ENCODE peak calls at places on chromosome 1, in six cellular contexts. One of them, this sample, is unnamed.

GRCh38 chr1:50271968-50272578 is 151.2 kb downstream of the DMRTA2 start:
- DNase-seq in brain microvascular endothelial cell: peak
- DNase-seq in HFF-Myc: no peak
- DNase-seq in transverse colon: peak
- DNase-seq in IMR-90: no peak
- DNase-seq in kidney epithelial cell: no peak
- DNase-seq in this sample: no peak

GRCh38 chr1:183764981-183765380 is 39.9 kb upstream of the RGL1 start:
- DNase-seq in transverse colon: no peak
- DNase-seq in brain microvascular endothelial cell: no peak
- DNase-seq in kidney epithelial cell: no peak
- DNase-seq in HFF-Myc: no peak
- DNase-seq in IMR-90: peak
- DNase-seq in this sample: no peak

GRCh38 chr1:78080767-78081166 is 35.0 kb downstream of the GIPC2 start:
- DNase-seq in brain microvascular endothelial cell: no peak
- DNase-seq in kidney epithelial cell: no peak
- DNase-seq in transverse colon: no peak
- DNase-seq in IMR-90: no peak
- DNase-seq in HFF-Myc: no peak
- DNase-seq in this sample: no peak

GRCh38 chr1:160284220-160284781 is 632 bp downstream of the PEX19 start:
- DNase-seq in brain microvascular endothelial cell: peak
- DNase-seq in IMR-90: peak
- DNase-seq in HFF-Myc: no peak
- DNase-seq in transverse colon: peak
- DNase-seq in kidney epithelial cell: no peak
- DNase-seq in this sample: peak

GRCh38 chr1:188670837-188671236 is 1806.8 kb downstream of the BRINP3 start:
- DNase-seq in HFF-Myc: no peak
- DNase-seq in kidney epithelial cell: peak
- DNase-seq in brain microvascular endothelial cell: no peak
- DNase-seq in IMR-90: peak
- DNase-seq in transverse colon: no peak
- DNase-seq in this sample: peak

GRCh38 chr1:77039739-77040138 is 172.5 kb downstream of the ST6GALNAC5 start:
- DNase-seq in IMR-90: peak
- DNase-seq in HFF-Myc: peak
- DNase-seq in brain microvascular endothelial cell: peak
- DNase-seq in kidney epithelial cell: peak
- DNase-seq in transverse colon: no peak
- DNase-seq in this sample: peak

GRCh38 chr1:150981805-150982712 is at the start of gene ANXA9:
- DNase-seq in IMR-90: no peak
- DNase-seq in brain microvascular endothelial cell: no peak
- DNase-seq in kidney epithelial cell: no peak
- DNase-seq in HFF-Myc: no peak
- DNase-seq in transverse colon: peak
- DNase-seq in this sample: no peak

GRCh38 chr1:201149400-201149799 is 4.9 kb downstream of the TMEM9 start:
- DNase-seq in transverse colon: no peak
- DNase-seq in kidney epithelial cell: no peak
- DNase-seq in HFF-Myc: no peak
- DNase-seq in brain microvascular endothelial cell: peak
- DNase-seq in IMR-90: peak
- DNase-seq in this sample: no peak

GRCh38 chr1:193569696-193570269 is 383.4 kb upstream of the B3GALT2 start:
- DNase-seq in kidney epithelial cell: peak
- DNase-seq in transverse colon: no peak
- DNase-seq in brain microvascular endothelial cell: peak
- DNase-seq in IMR-90: peak
- DNase-seq in HFF-Myc: peak
- DNase-seq in this sample: peak

GRCh38 chr1:1554926-1555915 is 14.8 kb upstream of the TMEM240 start:
- DNase-seq in transverse colon: no peak
- DNase-seq in kidney epithelial cell: peak
- DNase-seq in brain microvascular endothelial cell: peak
- DNase-seq in HFF-Myc: peak
- DNase-seq in IMR-90: peak
- DNase-seq in this sample: peak

GRCh38 chr1:202807926-202808757 is at the start of gene KDM5B:
- DNase-seq in IMR-90: peak
- DNase-seq in HFF-Myc: peak
- DNase-seq in transverse colon: peak
- DNase-seq in brain microvascular endothelial cell: peak
- DNase-seq in kidney epithelial cell: no peak
- DNase-seq in this sample: peak

GRCh38 chr1:43509007-43509739 is 21.5 kb upstream of the PTPRF start:
- DNase-seq in HFF-Myc: no peak
- DNase-seq in kidney epithelial cell: no peak
- DNase-seq in transverse colon: no peak
- DNase-seq in IMR-90: no peak
- DNase-seq in brain microvascular endothelial cell: no peak
- DNase-seq in this sample: no peak
- H3K4me3 ChIP-seq in HFF-Myc: no peak
- H3K4me3 ChIP-seq in kidney epithelial cell: no peak
- H3K4me3 ChIP-seq in transverse colon: no peak
- H3K4me3 ChIP-seq in IMR-90: no peak
- H3K4me3 ChIP-seq in brain microvascular endothelial cell: no peak
- H3K4me3 ChIP-seq in this sample: no peak

GRCh38 chr1:117371436-117372151 is 4.3 kb downstream of the MAN1A2 start:
- DNase-seq in transverse colon: no peak
- DNase-seq in HFF-Myc: no peak
- DNase-seq in IMR-90: peak
- DNase-seq in brain microvascular endothelial cell: peak
- DNase-seq in kidney epithelial cell: no peak
- DNase-seq in this sample: peak

GRCh38 chr1:117370071-117370470 is 2.8 kb downstream of the MAN1A2 start:
- DNase-seq in brain microvascular endothelial cell: no peak
- DNase-seq in transverse colon: no peak
- DNase-seq in kidney epithelial cell: no peak
- DNase-seq in IMR-90: peak
- DNase-seq in HFF-Myc: no peak
- DNase-seq in this sample: no peak

GRCh38 chr1:117372863-117373412 is 5.7 kb downstream of the MAN1A2 start:
- DNase-seq in kidney epithelial cell: no peak
- DNase-seq in HFF-Myc: no peak
- DNase-seq in brain microvascular endothelial cell: no peak
- DNase-seq in transverse colon: no peak
- DNase-seq in IMR-90: peak
- DNase-seq in this sample: no peak

GRCh38 chr1:117368116-117369108 is 1.2 kb downstream of the MAN1A2 start:
- DNase-seq in kidney epithelial cell: no peak
- DNase-seq in brain microvascular endothelial cell: no peak
- DNase-seq in transverse colon: no peak
- DNase-seq in IMR-90: peak
- DNase-seq in HFF-Myc: no peak
- DNase-seq in this sample: no peak

DNA sequence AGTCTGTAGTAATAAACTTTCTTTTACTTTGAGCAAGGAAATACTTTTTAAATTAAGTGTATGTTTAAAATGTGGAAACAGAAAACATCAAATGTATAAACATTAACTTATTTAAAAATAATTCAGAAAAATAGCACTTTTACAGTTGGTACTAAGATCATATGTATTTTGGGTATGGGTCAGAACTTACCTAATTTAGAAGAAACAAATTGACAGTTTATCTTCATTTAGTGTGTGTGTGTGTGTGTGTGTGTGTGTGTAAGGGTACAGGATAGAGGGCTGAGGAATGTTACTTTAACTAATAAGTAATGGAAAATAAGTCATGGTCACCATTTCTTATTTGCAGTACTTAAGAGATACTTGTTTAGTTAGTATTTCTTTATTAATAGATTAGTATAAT is 3.3 kb downstream of the MAN1A2 start:
- DNase-seq in IMR-90: no peak
- DNase-seq in kidney epithelial cell: no peak
- DNase-seq in transverse colon: no peak
- DNase-seq in HFF-Myc: no peak
- DNase-seq in brain microvascular endothelial cell: no peak
- DNase-seq in this sample: no peak
- H3K4me3 ChIP-seq in IMR-90: peak
- H3K4me3 ChIP-seq in kidney epithelial cell: peak
- H3K4me3 ChIP-seq in transverse colon: no peak
- H3K4me3 ChIP-seq in HFF-Myc: peak
- H3K4me3 ChIP-seq in brain microvascular endothelial cell: peak
- H3K4me3 ChIP-seq in this sample: peak

DNA sequence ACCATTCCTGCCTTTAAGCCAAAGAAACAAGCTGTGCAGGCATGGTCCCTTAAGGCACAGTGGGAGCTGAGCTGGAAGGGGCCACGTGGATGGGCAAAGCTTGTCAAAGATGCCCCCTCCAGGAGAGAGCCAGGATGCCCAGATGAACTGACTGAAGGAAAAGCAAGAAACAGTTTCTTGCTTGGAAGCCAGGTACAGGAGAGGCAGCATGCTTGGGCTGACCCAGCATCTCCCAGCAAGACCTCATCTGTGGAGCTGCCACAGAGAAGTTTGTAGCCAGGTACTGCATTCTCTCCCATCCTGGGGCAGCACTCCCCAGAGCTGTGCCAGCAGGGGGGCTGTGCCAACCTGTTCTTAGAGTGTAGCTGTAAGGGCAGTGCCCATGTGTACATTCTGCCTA is 1.3 kb upstream of the SLC50A1 start:
- DNase-seq in transverse colon: no peak
- DNase-seq in IMR-90: no peak
- DNase-seq in kidney epithelial cell: no peak
- DNase-seq in brain microvascular endothelial cell: no peak
- DNase-seq in HFF-Myc: no peak
- DNase-seq in this sample: no peak
- H3K4me3 ChIP-seq in transverse colon: no peak
- H3K4me3 ChIP-seq in IMR-90: no peak
- H3K4me3 ChIP-seq in kidney epithelial cell: no peak
- H3K4me3 ChIP-seq in brain microvascular endothelial cell: peak
- H3K4me3 ChIP-seq in HFF-Myc: peak
- H3K4me3 ChIP-seq in this sample: no peak

GRCh38 chr1:174884001-174884400 is 115.7 kb upstream of the CACYBP start:
- DNase-seq in brain microvascular endothelial cell: no peak
- DNase-seq in kidney epithelial cell: no peak
- DNase-seq in HFF-Myc: no peak
- DNase-seq in IMR-90: no peak
- DNase-seq in transverse colon: no peak
- DNase-seq in this sample: no peak

GRCh38 chr1:174880171-174880570 is 119.6 kb upstream of the CACYBP start:
- DNase-seq in brain microvascular endothelial cell: peak
- DNase-seq in HFF-Myc: no peak
- DNase-seq in kidney epithelial cell: no peak
- DNase-seq in transverse colon: no peak
- DNase-seq in IMR-90: peak
- DNase-seq in this sample: no peak

DNA sequence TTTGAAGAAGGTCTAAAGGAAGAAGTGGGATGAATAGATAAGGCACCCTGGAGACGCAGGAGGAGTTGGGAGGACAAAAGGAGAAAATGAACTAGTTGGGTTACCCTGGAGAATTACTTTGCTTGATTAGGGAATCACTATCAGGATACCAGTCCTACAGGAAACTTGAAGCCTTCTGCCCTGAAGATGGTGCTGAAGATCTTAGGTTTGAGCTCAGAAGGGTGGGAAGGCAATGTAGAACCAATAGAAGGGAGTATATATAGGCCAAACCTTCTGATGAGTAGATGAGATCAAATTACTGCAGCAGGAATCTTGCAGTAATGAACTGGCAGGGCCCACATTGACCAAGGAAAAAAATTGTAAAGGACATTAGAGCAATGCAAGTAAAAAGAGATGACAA is 116.4 kb upstream of the CACYBP start:
- DNase-seq in kidney epithelial cell: no peak
- DNase-seq in transverse colon: no peak
- DNase-seq in IMR-90: peak
- DNase-seq in HFF-Myc: peak
- DNase-seq in brain microvascular endothelial cell: peak
- DNase-seq in this sample: peak
- H3K4me3 ChIP-seq in kidney epithelial cell: no peak
- H3K4me3 ChIP-seq in transverse colon: no peak
- H3K4me3 ChIP-seq in IMR-90: no peak
- H3K4me3 ChIP-seq in HFF-Myc: no peak
- H3K4me3 ChIP-seq in brain microvascular endothelial cell: no peak
- H3K4me3 ChIP-seq in this sample: no peak

GRCh38 chr1:36643391-36644270 is 160.9 kb upstream of the CSF3R start:
- DNase-seq in kidney epithelial cell: no peak
- DNase-seq in brain microvascular endothelial cell: no peak
- DNase-seq in IMR-90: no peak
- DNase-seq in transverse colon: peak
- DNase-seq in HFF-Myc: no peak
- DNase-seq in this sample: no peak
- H3K4me3 ChIP-seq in kidney epithelial cell: no peak
- H3K4me3 ChIP-seq in brain microvascular endothelial cell: no peak
- H3K4me3 ChIP-seq in IMR-90: no peak
- H3K4me3 ChIP-seq in transverse colon: no peak
- H3K4me3 ChIP-seq in HFF-Myc: no peak
- H3K4me3 ChIP-seq in this sample: no peak

This sample was measured in skeletal muscle cell.